ENCODE peak calls at places on chromosome 12, in seven cellular contexts. K, X, S, H, Z, R and M are unnamed samples.

GRCh38 chr12:1744932-1745331 is 54.1 kb downstream of the ADIPOR2 start:
- DNase-seq in Z (no peak), K (no peak), X (no peak), H (no peak), S (no peak), R (no peak), M (no peak)

GRCh38 chr12:90958995-90959394 is 4.0 kb upstream of the CCER1 start:
- DNase-seq in X (no peak), Z (no peak), R (peak), S (no peak), H (no peak), K (no peak), M (no peak)

GRCh38 chr12:4193821-4194220 is 79.7 kb upstream of the CCND2 start:
- DNase-seq in S (no peak), X (no peak), R (no peak), Z (no peak), K (no peak), H (no peak), M (no peak)

GRCh38 chr12:93019240-93019910 is 90.3 kb upstream of the EEA1 start:
- DNase-seq in K (no peak), Z (no peak), R (no peak), S (no peak), X (no peak), H (no peak), M (no peak)

GRCh38 chr12:111409403-111410228 is 3.9 kb downstream of the SH2B3 start:
- DNase-seq in X (peak), H (no peak), K (no peak), Z (peak), S (no peak), R (peak), M (peak)

GRCh38 chr12:96238336-96239031 is 44.3 kb downstream of the ELK3 start:
- DNase-seq in S (no peak), Z (no peak), H (no peak), X (peak), K (no peak), R (no peak), M (no peak)

GRCh38 chr12:107515446-107515958 is 170.1 kb upstream of the PWP1 start:
- DNase-seq in S (no peak), K (peak), X (peak), R (peak), Z (no peak), H (peak), M (no peak)

GRCh38 chr12:132320767-132321211 is 8.6 kb downstream of the GALNT9 start:
- DNase-seq in Z (no peak), S (no peak), R (no peak), X (no peak), H (no peak), K (no peak), M (no peak)

GRCh38 chr12:41907036-41907435 is 237.6 kb downstream of the GXYLT1 start:
- DNase-seq in H (no peak), K (no peak), R (no peak), X (no peak), S (no peak), Z (no peak), M (no peak)

GRCh38 chr12:720231-720941 is 32.0 kb upstream of the WNK1 start:
- DNase-seq in H (no peak), Z (no peak), K (no peak), R (no peak), X (no peak), S (no peak), M (no peak)

GRCh38 chr12:45655186-45655585 is 74.3 kb upstream of the ARID2 start:
- DNase-seq in S (peak), H (no peak), Z (no peak), X (no peak), R (no peak), K (peak), M (no peak)

DNA sequence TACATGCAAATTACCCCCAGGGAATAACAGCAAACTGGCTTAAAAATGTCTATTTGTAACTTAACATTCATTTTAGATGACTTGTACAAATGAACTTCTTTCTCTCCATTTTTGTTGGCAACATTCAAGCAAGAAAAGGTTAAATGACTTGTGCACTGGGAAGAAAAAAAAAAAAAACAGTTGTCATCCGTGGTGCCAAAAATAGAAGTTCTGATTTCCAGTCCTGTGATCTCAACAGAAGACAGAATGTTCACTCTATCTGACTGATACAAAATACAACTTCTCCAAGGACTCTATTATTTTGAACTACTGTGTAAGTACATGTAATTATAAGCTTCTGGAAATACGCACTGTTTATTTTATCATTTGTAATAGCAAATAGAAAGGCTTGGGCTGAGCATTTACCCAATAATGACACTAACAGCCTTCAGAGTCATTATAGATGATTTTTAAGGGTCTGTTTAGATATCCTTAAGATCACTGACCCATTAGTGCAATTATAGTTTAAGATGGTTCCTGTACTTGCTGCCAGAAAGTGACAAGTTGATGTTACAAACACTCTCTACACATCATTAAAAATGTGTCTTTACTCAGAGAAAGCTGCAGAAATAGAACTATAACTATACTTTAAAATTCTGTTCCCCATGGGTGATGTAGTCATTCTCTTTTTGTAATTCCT is 59.9 kb downstream of the LIN7A start:
- DNase-seq in Z (no peak), X (no peak), H (no peak), S (no peak), K (no peak), R (peak), M (no peak)
- H3K27ac ChIP-seq in Z (peak), X (peak), H (no peak), S (no peak), K (no peak), R (no peak), M (no peak)

GRCh38 chr12:124395986-124396385 is 101.1 kb downstream of the RFLNA start:
- DNase-seq in R (no peak), Z (no peak), K (no peak), S (no peak), H (no peak), X (no peak), M (no peak)
- H3K27ac ChIP-seq in R (no peak), Z (peak), K (no peak), S (no peak), H (peak), X (peak), M (no peak)

DNA sequence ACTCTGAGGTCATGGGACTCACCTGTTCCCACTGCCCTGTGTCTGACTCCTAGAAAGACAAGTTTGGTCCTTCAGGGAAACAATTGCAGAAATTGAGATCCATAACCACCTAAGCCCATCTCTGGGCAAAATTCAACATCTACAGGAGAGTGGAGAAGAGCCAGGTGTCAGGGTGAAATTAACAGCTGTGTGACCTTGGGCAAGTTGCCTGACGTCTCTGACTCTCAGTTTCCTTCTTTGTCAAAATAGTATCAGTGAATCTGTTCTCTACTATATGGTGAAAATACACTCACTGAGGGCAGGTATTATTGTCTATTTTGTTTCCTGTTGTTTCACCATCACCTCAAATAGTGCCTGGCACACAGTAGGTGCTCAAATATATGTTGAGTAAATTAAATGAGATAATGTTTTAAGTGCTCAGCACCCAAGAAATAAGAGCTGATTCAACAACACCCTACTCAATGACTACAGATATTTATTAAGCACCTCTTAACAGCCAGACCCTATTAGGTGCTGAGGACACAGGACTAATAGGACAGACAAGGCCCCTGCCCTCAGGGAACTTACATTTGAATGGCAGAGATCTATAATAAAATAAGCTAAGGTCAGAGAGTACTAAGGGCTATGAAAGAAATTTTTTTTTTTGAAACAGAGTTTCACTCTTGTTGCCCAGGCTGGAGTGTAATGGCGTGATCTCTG is 14.2 kb upstream of the IFT81 start:
- DNase-seq in R (no peak), S (no peak), X (no peak), Z (no peak), H (no peak), K (no peak), M (no peak)
- H3K27ac ChIP-seq in R (no peak), S (no peak), X (peak), Z (peak), H (peak), K (no peak), M (peak)

GRCh38 chr12:116598341-116599284 is 39.4 kb downstream of the MAP1LC3B2 start:
- DNase-seq in R (no peak), H (no peak), X (peak), Z (peak), S (no peak), K (no peak), M (no peak)
- H3K27ac ChIP-seq in R (no peak), H (peak), X (peak), Z (peak), S (no peak), K (no peak), M (peak)

GRCh38 chr12:64256166-64256800 is 34.2 kb upstream of the KICS2 start:
- DNase-seq in K (no peak), X (no peak), S (no peak), R (peak), Z (no peak), H (no peak), M (no peak)
- H3K27ac ChIP-seq in K (no peak), X (no peak), S (no peak), R (no peak), Z (no peak), H (no peak), M (no peak)

GRCh38 chr12:123108682-123109066 is 42.2 kb downstream of the PITPNM2 start:
- DNase-seq in S (no peak), X (no peak), H (no peak), Z (no peak), R (no peak), K (no peak), M (no peak)
- H3K27ac ChIP-seq in S (no peak), X (peak), H (peak), Z (no peak), R (no peak), K (no peak), M (peak)

GRCh38 chr12:114013601-114014345 is 47.6 kb upstream of the RBM19 start:
- DNase-seq in R (no peak), H (no peak), S (no peak), K (no peak), Z (no peak), X (no peak), M (no peak)
- H3K27ac ChIP-seq in R (no peak), H (no peak), S (no peak), K (no peak), Z (no peak), X (no peak), M (no peak)